ENCODE peak calls at places on chromosomes 7 and 10, in seven cellular contexts. W is HCT116, I is GM23338, S is endothelial cell of umbilical vein, B is K562, F is H1, J is HepG2. N is an unnamed sample.

GRCh38 chr7:6558837-6559236 is 7.6 kb upstream of the GRID2IP start:
- DNase-seq in S (no peak), J (peak; percentile 73), F (no peak), I (peak; percentile 87), W (peak; percentile 56), B (peak; percentile 74), N (no peak)

GRCh38 chr10:112585052-112585451 is 138.0 kb downstream of the VTI1A start:
- DNase-seq in B (no peak), S (no peak), F (no peak), W (peak; percentile 36), J (no peak), I (no peak), N (no peak)

GRCh38 chr10:26697922-26698608 is 564 bp downstream of the PDSS1 start:
- DNase-seq in B (peak; percentile 28), W (no peak), J (no peak), S (peak; percentile 10), F (no peak), I (peak; percentile 10), N (no peak)

GRCh38 chr10:17009228-17009700 is 120.3 kb downstream of the CUBN start:
- DNase-seq in F (no peak), J (no peak), I (no peak), S (peak; percentile 46), B (no peak), W (no peak), N (no peak)

GRCh38 chr7:43119371-43120069 is 7.1 kb downstream of the HECW1 start:
- DNase-seq in W (no peak), F (no peak), B (no peak), I (peak; percentile 38), S (no peak), J (no peak), N (no peak)

GRCh38 chr10:95440756-95441546 is 120.2 kb downstream of the SORBS1 start:
- DNase-seq in S (no peak), I (no peak), B (no peak), F (no peak), W (no peak), J (peak; percentile 43), N (no peak)

GRCh38 chr10:103429647-103430046 is 22.5 kb downstream of the CALHM2 start:
- DNase-seq in J (no peak), W (no peak), F (no peak), B (no peak), I (no peak), S (no peak), N (no peak)

GRCh38 chr10:114623155-114623554 is 34.9 kb downstream of the ABLIM1 start:
- DNase-seq in J (peak; percentile 18), F (no peak), I (no peak), W (no peak), S (no peak), B (no peak), N (no peak)

GRCh38 chr10:93844979-93845626 is 48.7 kb upstream of the SLC35G1 start:
- DNase-seq in S (no peak), F (no peak), J (no peak), W (no peak), B (no peak), I (no peak), N (no peak)

GRCh38 chr10:70774810-70775678 is 10.1 kb downstream of the TBATA start:
- DNase-seq in W (no peak), B (no peak), F (no peak), S (no peak), J (peak; percentile 8), I (no peak), N (no peak)

GRCh38 chr10:84140036-84140379 is 699 bp downstream of the GHITM start:
- DNase-seq in I (no peak), F (no peak), W (no peak), B (peak; percentile 47), J (peak; percentile 51), S (no peak), N (no peak)

GRCh38 chr10:17835688-17836087 is 26.5 kb downstream of the MRC1 start:
- DNase-seq in W (peak; percentile 72), J (no peak), F (peak; percentile 36), S (no peak), I (peak; percentile 15), B (no peak), N (no peak)

GRCh38 chr7:96327429-96327828 is 5.5 kb upstream of the SLC25A13 start:
- DNase-seq in B (no peak), W (no peak), S (no peak), J (peak; percentile 74), I (no peak), F (no peak), N (no peak)

GRCh38 chr7:18402488-18403183 is 92.9 kb upstream of the HDAC9 start:
- DNase-seq in I (no peak), B (no peak), W (no peak), J (no peak), F (no peak), S (no peak), N (no peak)

GRCh38 chr10:102757323-102757722 is 13.6 kb downstream of the WBP1L start:
- DNase-seq in I (no peak), F (no peak), S (no peak), B (no peak), J (no peak), W (no peak), N (no peak)

GRCh38 chr10:36636285-36636839 is 489.0 kb upstream of the ANKRD30A start:
- DNase-seq in B (no peak), F (no peak), W (no peak), S (no peak), I (no peak), J (no peak), N (peak; percentile 75)

GRCh38 chr7:28738384-28738783 is 219.7 kb downstream of the TRIL start:
- DNase-seq in B (no peak), F (no peak), W (no peak), I (no peak), J (no peak), S (no peak), N (no peak)

GRCh38 chr7:50315739-50316671 is 11.5 kb downstream of the IKZF1 start:
- DNase-seq in B (no peak), I (no peak), J (no peak), F (no peak), S (no peak), W (no peak), N (no peak)

GRCh38 chr7:120874722-120875121 is 16.8 kb upstream of the TSPAN12 start:
- DNase-seq in I (no peak), S (peak; percentile 17), W (no peak), F (no peak), B (no peak), J (no peak), N (no peak)

GRCh38 chr10:113322843-113323242 is 230.0 kb upstream of the HABP2 start:
- DNase-seq in B (no peak), W (no peak), S (no peak), F (no peak), I (no peak), J (no peak), N (no peak)

GRCh38 chr10:1381339-1381738 is 325.2 kb downstream of the WDR37 start:
- DNase-seq in I (no peak), F (no peak), S (no peak), B (no peak), J (no peak), W (no peak), N (no peak)

GRCh38 chr10:42883993-42884983 is 101.7 kb downstream of the BMS1 start:
- DNase-seq in W (no peak), B (no peak), I (no peak), S (no peak), F (no peak), J (no peak), N (no peak)

GRCh38 chr7:117014673-117015133 is 61.4 kb downstream of the ST7 start:
- DNase-seq in B (peak; percentile 95), S (peak; percentile 59), I (peak; percentile 16), W (no peak), J (no peak), F (no peak), N (no peak)
- H3K4me3 ChIP-seq in B (peak overlapping the region; percentile 40), S (no peak overlapping the region), I (no peak overlapping the region), W (no peak overlapping the region), J (no peak overlapping the region), F (no peak overlapping the region), N (peak overlapping the region; percentile 12)

DNA sequence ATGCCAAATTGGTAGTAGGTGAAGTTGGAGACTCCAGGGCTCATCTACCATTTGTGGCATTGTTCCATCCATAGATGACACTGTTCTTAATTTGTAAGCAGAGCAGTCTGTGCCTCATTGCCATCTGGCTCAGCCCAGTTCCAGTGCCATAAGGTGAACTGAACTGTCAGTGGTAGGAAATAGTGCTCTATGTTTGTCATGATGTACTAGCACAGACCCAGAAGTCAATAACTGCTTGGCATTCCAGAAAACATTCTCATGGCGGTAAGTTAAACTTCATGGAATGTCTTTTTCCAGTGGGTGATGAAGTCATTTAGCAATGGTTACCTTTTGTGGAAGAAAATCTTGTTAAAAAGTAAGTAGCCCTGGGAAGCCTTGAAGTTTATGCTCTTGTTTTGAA is 302.7 kb downstream of the SUGCT start:
- DNase-seq in S (peak; percentile 79), J (peak; percentile 56), W (peak; percentile 21), F (no peak), I (no peak), B (no peak), N (no peak)
- TF ChIP-seq EZH2 in S (no peak), J (no peak), W (no peak), F (no peak), I (no peak), B (no peak), N (no peak)

DNA sequence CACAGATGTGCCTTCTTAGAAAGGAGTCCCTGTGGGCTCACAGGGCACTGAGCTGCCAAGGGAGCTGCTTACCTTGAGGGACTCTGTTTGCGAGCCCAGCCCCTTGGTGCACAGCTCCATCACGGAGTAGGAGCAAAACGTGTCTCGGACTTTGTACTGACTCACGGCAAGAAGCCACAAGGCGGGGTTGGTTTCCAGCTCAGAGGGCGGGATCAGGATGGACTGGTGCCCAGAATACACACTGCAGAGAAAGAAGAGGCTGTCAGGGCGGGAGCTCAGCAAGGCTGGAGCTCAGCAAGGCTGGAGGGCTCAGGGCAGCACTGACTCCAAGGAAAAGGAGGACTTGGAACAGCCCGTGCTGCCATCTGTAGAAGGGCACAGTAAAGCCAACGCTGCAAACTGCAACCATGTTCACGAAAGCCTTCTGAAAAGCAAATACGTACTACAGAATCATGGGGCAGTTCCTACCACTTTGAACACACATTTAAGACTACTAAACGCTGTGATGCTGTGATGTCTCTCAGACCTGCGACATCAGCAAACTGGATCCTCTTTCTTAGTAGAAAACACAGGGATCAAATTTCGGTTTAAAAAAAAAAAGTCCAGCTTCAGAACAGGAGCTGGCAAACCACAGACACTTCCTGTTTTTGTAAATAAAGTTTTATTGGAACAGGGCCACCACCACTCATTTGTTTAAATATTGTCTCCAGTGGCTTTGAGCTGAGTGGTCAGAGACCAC is 194.3 kb downstream of the ZMYND11 start:
- DNase-seq in S (peak; percentile 85), I (peak; percentile 37), F (no peak), W (peak; percentile 79), J (peak; percentile 80), B (peak; percentile 41), N (no peak)
- TF ChIP-seq POLR2AphosphoS5 in S (no peak), I (no peak), F (no peak), W (peak; percentile 53), J (peak; percentile 43), B (no peak), N (no peak)

DNA sequence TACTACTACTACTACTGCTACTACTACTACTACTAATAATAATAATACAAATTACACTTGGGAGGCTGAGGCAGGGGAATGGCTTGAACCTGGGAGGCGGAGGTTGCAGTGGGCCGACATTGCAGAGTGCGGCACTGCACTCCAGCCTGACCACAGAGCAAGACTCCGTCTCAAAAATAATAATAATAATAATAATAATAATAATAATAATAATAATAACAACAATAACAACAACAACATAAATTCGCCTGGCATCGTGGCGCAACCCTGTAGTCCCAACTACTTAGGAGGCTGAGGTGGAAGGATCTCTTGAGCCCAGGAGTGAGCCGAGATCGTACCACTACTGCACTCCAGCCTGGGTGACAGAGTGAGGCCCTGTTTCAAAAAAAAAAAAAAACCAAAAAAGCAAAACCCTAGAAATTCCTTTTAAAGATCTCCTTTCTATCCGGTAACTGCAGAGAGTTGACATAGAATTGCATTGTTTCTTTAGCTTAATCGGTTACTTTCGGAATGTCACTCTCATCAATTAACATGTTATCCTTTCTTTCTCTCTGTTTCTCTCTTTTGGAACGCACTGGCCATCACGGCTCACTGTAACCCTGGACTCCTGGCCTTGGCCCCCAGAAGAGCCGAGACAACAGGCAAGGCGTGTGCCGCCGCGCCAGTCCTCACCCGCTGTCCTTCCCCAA is 972 bp downstream of the PHYH start:
- DNase-seq in W (no peak), B (no peak), S (no peak), I (no peak), J (no peak), F (no peak), N (no peak)
- H3K4me3 ChIP-seq in W (peak overlapping the region; percentile 53), B (peak overlapping the region; percentile 58), S (peak overlapping the region; percentile 63), I (peak overlapping the region; percentile 72), J (peak overlapping the region; percentile 74), F (peak overlapping the region; percentile 54), N (no peak overlapping the region)